ENCODE peak calls at places on chromosomes 6 and 20, in five cellular contexts. M is transverse colon, Q is GM23338, I is sigmoid colon, C is SK-N-SH. N is an unnamed sample.

GRCh38 chr6:22099241-22099640 is 197.6 kb downstream of the PRL start:
- DNase-seq in M (no peak), Q (no peak), I (no peak), C (no peak), N (no peak)

GRCh38 chr6:115058414-115059211 is 715.8 kb upstream of the HS3ST5 start:
- DNase-seq in M (no peak), Q (no peak), I (no peak), C (no peak), N (no peak)

GRCh38 chr6:144286503-144287393 is 1.6 kb downstream of the UTRN start:
- DNase-seq in M (peak; percentile 72), Q (peak; percentile 95), I (peak; percentile 81), C (peak; percentile 27), N (peak; percentile 94)

GRCh38 chr20:53500651-53501050 is 93.0 kb downstream of the ZNF217 start:
- DNase-seq in M (no peak), Q (no peak), I (no peak), C (no peak), N (no peak)

GRCh38 chr20:4862661-4863060 is 138.6 kb downstream of the SLC23A2 start:
- DNase-seq in M (no peak), Q (no peak), I (no peak), C (no peak), N (no peak)

GRCh38 chr6:149940673-149940984 is 1.2 kb upstream of the ULBP2 start:
- DNase-seq in M (no peak), Q (no peak), I (no peak), C (no peak), N (no peak)

GRCh38 chr6:141105481-141105880 is 1027.2 kb upstream of the GJE1 start:
- DNase-seq in M (no peak), Q (peak; percentile 91), I (no peak), C (no peak), N (no peak)

GRCh38 chr20:11849976-11850670 is 67.6 kb upstream of the BTBD3 start:
- DNase-seq in M (no peak), Q (no peak), I (no peak), C (no peak), N (no peak)

GRCh38 chr6:33420493-33421343 is 853 bp downstream of the SYNGAP1 start:
- DNase-seq in M (no peak), Q (peak; percentile 36), I (no peak), C (no peak), N (no peak)

GRCh38 chr6:20069130-20069529 is 143.1 kb downstream of the MBOAT1 start:
- DNase-seq in M (no peak), Q (no peak), I (no peak), C (peak; percentile 25), N (peak; percentile 5)
- TF ChIP-seq POLR2AphosphoS5 in M (no peak), Q (no peak), I (no peak), C (no peak), N (no peak)

GRCh38 chr6:170073846-170074245 is 217.0 kb downstream of the DLL1 start:
- DNase-seq in M (peak; percentile 2), Q (no peak), I (peak; percentile 55), C (no peak), N (no peak)

GRCh38 chr6:170074435-170074834 is 216.4 kb downstream of the DLL1 start:
- DNase-seq in M (peak; percentile 3), Q (no peak), I (peak; percentile 39), C (no peak), N (no peak)

GRCh38 chr6:170074907-170075306 is 216.0 kb downstream of the DLL1 start:
- DNase-seq in M (peak; percentile 7), Q (no peak), I (no peak), C (no peak), N (no peak)

GRCh38 chr6:170076466-170077165 is 214.3 kb downstream of the DLL1 start:
- DNase-seq in M (peak; percentile 3), Q (no peak), I (no peak), C (peak; percentile 15), N (no peak)

DNA sequence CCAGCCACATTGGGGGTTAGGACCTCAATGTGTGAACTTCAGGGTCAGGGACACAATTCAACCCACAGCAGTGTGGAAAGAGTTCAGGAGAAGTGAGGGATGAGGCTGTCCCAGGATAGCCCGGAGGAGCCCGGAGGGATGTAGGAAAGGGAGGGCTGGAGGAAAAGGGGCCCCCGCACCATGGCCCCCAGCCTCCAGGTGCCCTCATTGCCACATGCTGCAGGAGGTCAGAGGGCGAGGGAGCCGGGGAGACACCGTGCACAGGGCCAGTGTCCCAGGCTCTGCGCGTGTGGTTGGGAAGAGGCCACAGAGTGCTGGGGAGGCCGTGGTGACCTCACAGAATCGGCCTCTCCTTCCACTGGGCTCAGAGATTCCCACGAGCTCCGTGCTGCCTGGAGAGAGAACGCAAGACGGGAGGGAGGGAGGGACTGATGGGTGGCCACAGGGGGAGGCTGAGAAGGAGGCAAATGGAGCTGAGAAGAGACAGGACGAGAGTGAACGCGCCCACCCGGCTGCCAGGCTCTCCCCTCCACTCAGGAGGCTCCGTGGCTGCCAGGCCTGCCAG is 215.1 kb downstream of the DLL1 start:
- DNase-seq in M (peak; percentile 8), Q (no peak), I (no peak), C (peak; percentile 12), N (no peak)
- TF ChIP-seq POLR2AphosphoS5 in M (no peak), Q (no peak), I (no peak), C (no peak), N (no peak)

GRCh38 chr6:74645108-74645849 is 560.6 kb downstream of the COL12A1 start:
- DNase-seq in M (no peak), Q (peak; percentile 20), I (no peak), C (no peak), N (no peak)
- TF ChIP-seq POLR2AphosphoS5 in M (no peak), Q (no peak), I (no peak), C (no peak), N (no peak)

GRCh38 chr6:89940225-89941027 is 46.2 kb downstream of the GJA10 start:
- DNase-seq in M (peak; percentile 71), Q (peak; percentile 90), I (peak; percentile 82), C (peak; percentile 83), N (peak; percentile 73)

GRCh38 chr6:89944181-89944755 is 50.0 kb downstream of the GJA10 start:
- DNase-seq in M (no peak), Q (no peak), I (no peak), C (no peak), N (no peak)

GRCh38 chr6:89941031-89941775 is 46.9 kb downstream of the GJA10 start:
- DNase-seq in M (peak; percentile 38), Q (no peak), I (no peak), C (no peak), N (no peak)

GRCh38 chr6:89942601-89943000 is 48.3 kb downstream of the GJA10 start:
- DNase-seq in M (no peak), Q (no peak), I (no peak), C (no peak), N (no peak)

DNA sequence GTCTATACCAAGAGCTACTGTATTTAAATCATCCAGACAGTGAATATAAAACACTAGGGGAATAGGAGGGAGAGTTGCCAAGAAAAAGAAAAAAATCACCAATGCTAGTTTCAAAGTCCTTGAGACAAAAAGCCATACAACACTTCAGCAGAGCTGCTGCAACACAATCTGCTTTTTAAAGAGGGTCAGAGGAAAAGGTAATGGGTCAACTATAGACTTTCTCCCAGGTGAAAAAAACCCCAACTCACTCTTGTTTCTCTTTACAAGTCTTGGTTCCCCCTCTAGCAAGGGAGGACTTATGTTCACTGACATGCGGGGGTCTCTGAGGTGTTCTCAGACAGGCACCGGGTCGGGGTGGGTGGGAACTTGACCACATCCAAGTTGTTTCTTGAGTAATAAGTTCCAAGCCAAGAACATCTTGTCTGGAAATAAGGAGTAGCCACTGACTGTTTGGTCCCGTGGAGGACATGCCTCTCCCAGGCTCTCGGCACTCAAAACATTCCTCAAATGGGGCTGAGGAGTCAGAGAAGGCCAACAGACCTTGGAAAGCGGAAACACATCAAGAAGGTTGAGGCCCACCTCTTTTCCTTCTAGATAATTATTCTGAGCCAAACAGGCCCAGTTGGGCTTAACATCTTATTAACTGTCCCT is 47.7 kb downstream of the GJA10 start:
- DNase-seq in M (no peak), Q (no peak), I (no peak), C (no peak), N (no peak)
- TF ChIP-seq POLR2AphosphoS5 in M (no peak), Q (no peak), I (no peak), C (no peak), N (no peak)

DNA sequence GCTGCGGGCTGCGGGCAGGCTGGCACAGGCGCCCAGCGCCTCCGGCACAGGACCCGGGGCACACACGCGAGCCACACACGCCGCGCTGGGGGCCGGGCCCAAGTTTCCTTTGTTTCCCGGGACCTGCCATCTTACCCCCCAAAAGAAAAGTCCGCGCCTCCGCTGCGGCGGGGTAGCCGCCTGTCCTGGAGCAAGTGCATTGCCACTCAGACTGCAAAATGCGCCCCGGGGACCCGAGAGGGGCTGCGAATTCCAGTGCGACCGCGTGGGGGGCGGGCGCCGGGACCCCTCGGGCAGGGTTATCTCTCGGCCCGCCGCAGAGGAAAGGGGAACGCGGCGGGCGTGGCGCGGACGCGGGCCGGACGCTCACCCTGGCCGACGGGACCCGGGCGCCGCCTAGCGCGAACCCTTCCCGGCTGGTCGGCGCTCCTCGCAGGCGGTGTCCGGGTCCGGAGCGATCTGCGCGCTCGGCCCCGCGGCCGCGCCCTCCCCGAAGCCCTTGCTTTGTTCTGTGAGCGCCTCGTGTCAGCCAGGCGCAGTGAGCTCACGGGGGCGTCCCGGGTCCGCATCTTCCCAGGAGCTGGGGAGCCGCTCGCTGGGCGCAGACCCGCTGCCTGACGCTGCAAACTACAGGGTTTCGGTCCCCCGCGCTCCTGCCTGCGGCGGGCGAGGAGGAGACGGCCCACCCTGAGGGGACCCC is 620 bp upstream of the CD24 start:
- DNase-seq in M (peak; percentile 71), Q (peak; percentile 68), I (no peak), C (peak; percentile 76), N (no peak)
- TF ChIP-seq POLR2AphosphoS5 in M (no peak), Q (peak; percentile 26), I (no peak), C (no peak), N (no peak)

GRCh38 chr20:59121714-59122376 is 41.8 kb upstream of the ZNF831 start:
- DNase-seq in M (no peak), Q (peak; percentile 88), I (no peak), C (no peak), N (no peak)

GRCh38 chr20:59124326-59125029 is 39.1 kb upstream of the ZNF831 start:
- DNase-seq in M (no peak), Q (no peak), I (no peak), C (no peak), N (no peak)

GRCh38 chr20:59122377-59122932 is 41.2 kb upstream of the ZNF831 start:
- DNase-seq in M (no peak), Q (no peak), I (no peak), C (no peak), N (no peak)

GRCh38 chr20:59123677-59124060 is 40.0 kb upstream of the ZNF831 start:
- DNase-seq in M (no peak), Q (no peak), I (no peak), C (no peak), N (no peak)

DNA sequence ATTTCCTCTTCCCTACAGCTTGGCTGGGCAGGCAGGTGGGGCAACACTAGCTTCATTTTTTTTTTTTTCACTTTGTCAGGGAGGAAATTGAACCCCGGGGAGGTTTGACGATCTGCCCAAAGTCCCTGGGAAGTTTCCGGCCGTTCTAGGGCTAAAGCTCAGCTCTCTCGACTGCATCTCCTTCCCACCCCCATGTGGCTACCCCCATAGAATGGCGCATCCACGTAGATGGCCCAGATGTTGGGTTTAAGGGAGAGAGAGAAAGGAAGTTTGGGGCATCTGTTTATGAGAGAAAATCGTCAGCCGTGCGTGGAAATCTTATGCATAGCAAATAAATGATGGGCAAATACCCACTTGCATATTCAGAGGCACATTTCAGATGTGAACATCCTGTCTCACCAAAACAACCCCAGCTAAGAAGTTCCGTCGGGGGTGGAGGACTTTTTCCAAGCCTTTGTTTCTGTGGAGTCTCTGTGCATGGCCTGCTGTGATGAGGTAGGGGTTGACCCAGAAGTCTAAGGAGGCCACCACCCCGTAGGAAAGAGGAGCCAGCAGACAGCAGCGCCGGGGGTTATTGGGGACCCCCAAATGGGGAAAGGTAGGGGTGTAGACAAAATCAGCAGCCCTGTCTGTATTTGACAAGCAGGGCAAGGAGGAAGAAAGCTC is 40.5 kb upstream of the ZNF831 start:
- DNase-seq in M (peak; percentile 21), Q (no peak), I (no peak), C (no peak), N (no peak)
- TF ChIP-seq POLR2AphosphoS5 in M (no peak), Q (no peak), I (no peak), C (no peak), N (no peak)

GRCh38 chr20:48682529-48683385 is 145.0 kb downstream of the PREX1 start:
- DNase-seq in M (peak; percentile 89), Q (peak; percentile 79), I (peak; percentile 89), C (peak; percentile 93), N (peak; percentile 89)
- TF ChIP-seq POLR2AphosphoS5 in M (peak; percentile 66), Q (no peak), I (no peak), C (peak; percentile 97), N (no peak)

N was measured in endothelial cell of umbilical vein.